ENCODE peak calls at places on chromosomes 13 and 19, in nine cellular contexts. J is RCC 7860; M is GM04504; F is NCI-H1092 treated with DMSO at 0.1 percent for 48 hours; Z is A172; T is neural progenitor cell; G is activated CD8-positive, alpha-beta memory T cell treated with anti-CD3 and anti-CD28 coated beads for 4 hours; E is CD4-positive, alpha-beta T cell; B is HTR-8/SVneo. O is an unnamed sample.

GRCh38 chr19:29841559-29842367 is 30.0 kb downstream of the CCNE1 start:
- DNase-seq in J (peak; percentile 5), M (no peak), F (no peak), Z (peak; percentile 64), T (peak; percentile 53), G (no peak), E (no peak), B (peak; percentile 24), O (peak; percentile 37)

GRCh38 chr13:106617561-106617960 is 49.6 kb upstream of the ARGLU1 start:
- DNase-seq in J (peak; percentile 39), M (peak; percentile 21), F (no peak), Z (peak; percentile 72), T (peak; percentile 61), G (no peak), E (no peak), B (no peak), O (peak; percentile 91)

GRCh38 chr19:3398900-3399278 is 32.5 kb downstream of the NFIC start:
- DNase-seq in J (no peak), M (no peak), F (no peak), Z (no peak), T (no peak), G (no peak), E (no peak), B (no peak), O (no peak)

GRCh38 chr19:17579523-17580244 is 24.2 kb downstream of the COLGALT1 start:
- DNase-seq in J (peak; percentile 33), M (no peak), F (no peak), Z (peak; percentile 97), T (peak; percentile 73), G (no peak), E (no peak), B (peak; percentile 64), O (peak; percentile 60)

GRCh38 chr19:16566161-16566560 is 6.1 kb downstream of the SLC35E1 start:
- DNase-seq in J (no peak), M (no peak), F (no peak), Z (no peak), T (no peak), G (peak; percentile 66), E (peak; percentile 75), B (no peak), O (peak; percentile 90)

GRCh38 chr19:43562698-43563241 is 12.6 kb downstream of the XRCC1 start:
- DNase-seq in J (peak; percentile 98), M (peak; percentile 80), F (peak; percentile 11), Z (peak; percentile 99), T (no peak), G (peak; percentile 66), E (peak; percentile 56), B (peak; percentile 33), O (peak; percentile 68)

GRCh38 chr19:45169602-45170001 is 8.4 kb downstream of the TRAPPC6A start:
- DNase-seq in J (no peak), M (no peak), F (no peak), Z (no peak), T (no peak), G (no peak), E (no peak), B (no peak), O (no peak)

GRCh38 chr19:46983097-46983496 is 36.5 kb upstream of the NPAS1 start:
- DNase-seq in J (no peak), M (no peak), F (no peak), Z (no peak), T (no peak), G (no peak), E (no peak), B (no peak), O (no peak)

GRCh38 chr19:55014714-55015113 is 23.4 kb downstream of the GP6 start:
- DNase-seq in J (no peak), M (no peak), F (no peak), Z (no peak), T (no peak), G (no peak), E (no peak), B (no peak), O (peak; percentile 17)

O was measured in dermis microvascular lymphatic vessel endothelial cell.